ENCODE peak calls at places on chromosome 6, in eight cellular contexts. D is amniotic stem cell; K is head of caudate nucleus; Q is HFFc6; I is lung; B is HS-27A; Y is naive thymus-derived CD8-positive, alpha-beta T cell; G is astrocyte of the cerebellum. X is an unnamed sample.
A peak's percentile ranks its signal among the peaks of the same experiment; 100 is the strongest.

GRCh38 chr6:91669154-91669903 is 1082.5 kb upstream of the MAP3K7 start:
- DNase-seq in D (no peak), K (peak; percentile 78), Q (no peak), I (no peak), B (no peak), Y (no peak), G (no peak), X (no peak)

GRCh38 chr6:113903666-113904330 is 46.7 kb downstream of the MARCKS start:
- DNase-seq in D (no peak), K (no peak), Q (no peak), I (no peak), B (no peak), Y (no peak), G (no peak), X (peak; percentile 46)

GRCh38 chr6:12034831-12035230 is 22.7 kb downstream of the HIVEP1 start:
- DNase-seq in D (no peak), K (no peak), Q (no peak), I (no peak), B (no peak), Y (no peak), G (no peak), X (no peak)

GRCh38 chr6:43698584-43699349 is 11.2 kb upstream of the MRPS18A start:
- DNase-seq in D (no peak), K (no peak), Q (peak; percentile 19), I (no peak), B (no peak), Y (no peak), G (no peak), X (peak; percentile 57)

GRCh38 chr6:52505726-52506501 is 70.9 kb downstream of the TRAM2 start:
- DNase-seq in D (no peak), K (no peak), Q (no peak), I (no peak), B (no peak), Y (no peak), G (no peak), X (no peak)

GRCh38 chr6:35195120-35195780 is 18.5 kb upstream of the SCUBE3 start:
- DNase-seq in D (no peak), K (no peak), Q (no peak), I (no peak), B (no peak), Y (no peak), G (no peak), X (no peak)

GRCh38 chr6:79469381-79470246 is 67.6 kb downstream of the LCA5 start:
- DNase-seq in D (no peak), K (no peak), Q (no peak), I (no peak), B (no peak), Y (no peak), G (no peak), X (no peak)

GRCh38 chr6:132391391-132392291 is 9.6 kb downstream of the MOXD1 start:
- DNase-seq in D (no peak), K (no peak), Q (peak; percentile 94), I (peak; percentile 38), B (no peak), Y (no peak), G (peak; percentile 36), X (peak; percentile 23)

GRCh38 chr6:169326067-169326799 is 72.6 kb upstream of the THBS2 start:
- DNase-seq in D (no peak), K (peak; percentile 60), Q (peak; percentile 22), I (no peak), B (no peak), Y (no peak), G (no peak), X (no peak)

GRCh38 chr6:50965495-50965894 is 146.8 kb downstream of the TFAP2B start:
- DNase-seq in D (no peak), K (no peak), Q (no peak), I (no peak), B (no peak), Y (no peak), G (no peak), X (no peak)

GRCh38 chr6:26232950-26233607 is 131.9 kb upstream of the BTN3A2 start:
- DNase-seq in D (no peak), K (no peak), Q (peak; percentile 66), I (no peak), B (no peak), Y (peak; percentile 55), G (no peak), X (no peak)

GRCh38 chr6:130796313-130796905 is 30.8 kb upstream of the SMLR1 start:
- DNase-seq in D (no peak), K (no peak), Q (peak; percentile 66), I (no peak), B (peak; percentile 91), Y (no peak), G (peak; percentile 55), X (no peak)

GRCh38 chr6:487956-488355 is 96.4 kb downstream of the IRF4 start:
- DNase-seq in D (no peak), K (peak; percentile 93), Q (no peak), I (no peak), B (no peak), Y (no peak), G (no peak), X (no peak)

X was measured in colonic mucosa.